ENCODE peak calls at places on chromosomes 3 and 15, in eight cellular contexts. A is fibroblast of mammary gland; W is H9; O is sigmoid colon; B is Calu3; V is A549; F is ovary; K is CD8-positive, alpha-beta T cell. U is an unnamed sample.

GRCh38 chr3:72210248-72210647 is 425.3 kb upstream of the PROK2 start:
- DNase-seq in A (no peak), W (no peak), O (no peak), B (no peak), V (no peak), F (no peak), K (no peak), U (no peak)

GRCh38 chr3:83453010-83453409 is 1505.8 kb upstream of the CADM2 start:
- DNase-seq in A (no peak), W (no peak), O (no peak), B (no peak), V (no peak), F (no peak), K (no peak), U (no peak)

GRCh38 chr15:73927003-73927475 is 777 bp downstream of the LOXL1 start:
- DNase-seq in A (no peak), W (peak; percentile 67), O (peak; percentile 83), B (peak; percentile 67), V (no peak), F (peak; percentile 64), K (no peak), U (peak; percentile 56)

GRCh38 chr3:48623851-48624547 is 2.4 kb upstream of the TMEM89 start:
- DNase-seq in A (no peak), W (no peak), O (no peak), B (no peak), V (no peak), F (no peak), K (no peak), U (no peak)

GRCh38 chr3:167115331-167115934 is 264.7 kb downstream of the ZBBX start:
- DNase-seq in A (no peak), W (no peak), O (peak; percentile 47), B (no peak), V (no peak), F (no peak), K (no peak), U (no peak)

GRCh38 chr3:194205675-194206133 is 69.8 kb downstream of the HES1 start:
- DNase-seq in A (no peak), W (peak; percentile 50), O (peak; percentile 48), B (peak; percentile 28), V (peak; percentile 43), F (no peak), K (no peak), U (peak; percentile 44)

GRCh38 chr15:20356444-20357138 is 185.0 kb downstream of the GOLGA6L6 start:
- DNase-seq in A (peak; percentile 19), W (peak; percentile 60), O (peak; percentile 69), B (no peak), V (peak; percentile 77), F (peak; percentile 49), K (peak; percentile 80), U (no peak)

GRCh38 chr3:50296721-50297383 is 2.4 kb downstream of the HYAL3 start:
- DNase-seq in A (no peak), W (no peak), O (peak; percentile 68), B (no peak), V (no peak), F (no peak), K (no peak), U (no peak)

GRCh38 chr3:24096695-24097290 is 151.7 kb downstream of the NR1D2 start:
- DNase-seq in A (peak; percentile 35), W (no peak), O (no peak), B (no peak), V (no peak), F (no peak), K (no peak), U (no peak)

GRCh38 chr3:40690696-40691597 is 166.2 kb downstream of the ZNF621 start:
- DNase-seq in A (peak; percentile 43), W (no peak), O (peak; percentile 84), B (no peak), V (no peak), F (peak; percentile 78), K (no peak), U (no peak)

GRCh38 chr15:34318277-34319079 is 19.1 kb downstream of the SLC12A6 start:
- DNase-seq in A (peak; percentile 79), W (peak; percentile 61), O (peak; percentile 82), B (peak; percentile 12), V (peak; percentile 73), F (peak; percentile 61), K (no peak), U (peak; percentile 21)

GRCh38 chr15:71443538-71443937 is 328.3 kb downstream of the THSD4 start:
- DNase-seq in A (peak; percentile 60), W (peak; percentile 53), O (no peak), B (peak; percentile 76), V (peak; percentile 77), F (peak; percentile 54), K (no peak), U (peak; percentile 61)

GRCh38 chr3:113496924-113497323 is 18.0 kb downstream of the SPICE1 start:
- DNase-seq in A (peak; percentile 67), W (no peak), O (no peak), B (no peak), V (peak; percentile 27), F (no peak), K (no peak), U (no peak)

GRCh38 chr3:100525753-100526612 is 33.6 kb downstream of the TMEM45A start:
- DNase-seq in A (peak; percentile 96), W (no peak), O (peak; percentile 70), B (peak; percentile 39), V (peak; percentile 7), F (no peak), K (no peak), U (no peak)

GRCh38 chr3:146638718-146639117 is 33.6 kb upstream of the PLSCR5 start:
- DNase-seq in A (no peak), W (no peak), O (no peak), B (no peak), V (no peak), F (no peak), K (no peak), U (no peak)
- TF ChIP-seq CTCF in A (peak; percentile 49), W (peak; percentile 68), O (no peak), B (peak; percentile 60), V (peak; percentile 51), F (no peak), K (no peak), U (peak; percentile 54)

DNA sequence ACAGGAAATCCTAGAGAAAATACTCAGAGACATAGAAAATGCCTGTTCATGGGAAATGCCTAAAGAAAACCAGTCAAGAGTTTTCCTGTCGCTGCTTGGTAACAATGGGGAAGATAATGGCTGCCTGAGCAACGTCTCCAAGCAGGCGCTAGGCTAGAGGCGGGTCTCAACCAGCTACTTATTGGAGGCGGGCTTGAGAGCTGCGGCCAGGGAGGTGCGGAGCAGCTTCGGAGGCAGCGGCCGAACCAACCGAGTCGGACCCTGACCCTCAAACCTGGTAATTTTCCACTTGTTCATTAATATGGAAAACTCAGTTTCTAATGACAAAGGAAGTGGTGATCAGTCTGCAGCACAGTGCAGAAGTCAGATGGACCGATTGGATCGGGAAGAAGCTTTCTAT is 173.1 kb downstream of the DTWD1 start:
- DNase-seq in A (no peak), W (peak; percentile 27), O (no peak), B (no peak), V (no peak), F (no peak), K (no peak), U (no peak)
- TF ChIP-seq CTCF in A (no peak), W (no peak), O (no peak), B (no peak), V (no peak), F (no peak), K (no peak), U (no peak)

DNA sequence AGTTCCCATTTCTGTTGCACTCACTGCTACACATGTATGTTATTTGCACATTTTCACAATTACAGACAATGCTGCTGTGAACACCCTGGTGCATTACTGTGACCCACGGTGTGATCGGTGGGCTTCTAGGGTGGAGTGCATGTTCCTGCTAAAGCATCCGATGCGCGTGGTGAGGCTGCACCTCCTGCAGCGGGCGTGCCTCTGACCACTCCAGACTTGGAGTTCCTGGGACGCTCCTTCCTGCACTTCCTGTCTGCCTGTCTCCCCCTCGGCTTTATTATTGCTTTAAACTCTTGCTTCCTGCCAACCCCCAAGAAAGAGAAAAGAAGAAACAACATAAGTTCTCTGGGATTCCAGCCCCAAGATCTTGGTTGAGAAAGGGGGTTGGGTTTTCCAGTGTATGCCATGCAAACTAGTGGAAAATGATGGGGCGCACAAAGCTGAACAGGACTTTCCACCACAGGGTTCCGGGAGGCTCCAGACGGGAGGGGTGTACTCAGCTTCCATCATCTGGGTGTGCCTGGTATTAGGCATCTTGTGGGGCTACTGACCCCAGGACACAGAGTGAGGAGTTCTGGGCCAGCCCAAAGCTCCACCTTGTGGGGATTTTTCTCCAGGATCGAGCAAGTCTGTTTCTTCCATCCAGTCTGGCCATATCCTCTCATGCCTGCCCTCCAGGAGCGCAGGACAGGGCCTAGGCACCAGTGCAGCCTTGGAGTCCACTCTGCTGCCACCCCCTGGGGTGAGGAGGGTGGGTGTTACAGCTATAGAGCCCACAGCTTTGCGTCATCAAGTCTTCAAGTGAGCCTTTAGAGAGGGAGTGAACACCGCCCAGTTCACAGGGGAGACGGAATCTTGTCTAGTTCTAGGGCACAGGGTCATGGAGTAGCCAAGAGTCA is 11.2 kb downstream of the RPL32 start:
- DNase-seq in A (no peak), W (peak; percentile 52), O (no peak), B (no peak), V (peak; percentile 33), F (no peak), K (no peak), U (no peak)
- TF ChIP-seq CTCF in A (peak; percentile 20), W (peak; percentile 19), O (no peak), B (no peak), V (peak; percentile 11), F (no peak), K (no peak), U (no peak)

GRCh38 chr3:58254144-58254543 is 16.6 kb downstream of the ABHD6 start:
- DNase-seq in A (no peak), W (no peak), O (no peak), B (no peak), V (no peak), F (no peak), K (no peak), U (no peak)

GRCh38 chr3:58250093-58250707 is 12.6 kb downstream of the ABHD6 start:
- DNase-seq in A (no peak), W (no peak), O (no peak), B (no peak), V (no peak), F (no peak), K (no peak), U (no peak)

GRCh38 chr3:58246148-58247051 is 8.8 kb downstream of the ABHD6 start:
- DNase-seq in A (no peak), W (no peak), O (no peak), B (no peak), V (no peak), F (no peak), K (no peak), U (no peak)

GRCh38 chr3:58251653-58252052 is 14.1 kb downstream of the ABHD6 start:
- DNase-seq in A (peak; percentile 56), W (no peak), O (no peak), B (no peak), V (no peak), F (no peak), K (no peak), U (no peak)

DNA sequence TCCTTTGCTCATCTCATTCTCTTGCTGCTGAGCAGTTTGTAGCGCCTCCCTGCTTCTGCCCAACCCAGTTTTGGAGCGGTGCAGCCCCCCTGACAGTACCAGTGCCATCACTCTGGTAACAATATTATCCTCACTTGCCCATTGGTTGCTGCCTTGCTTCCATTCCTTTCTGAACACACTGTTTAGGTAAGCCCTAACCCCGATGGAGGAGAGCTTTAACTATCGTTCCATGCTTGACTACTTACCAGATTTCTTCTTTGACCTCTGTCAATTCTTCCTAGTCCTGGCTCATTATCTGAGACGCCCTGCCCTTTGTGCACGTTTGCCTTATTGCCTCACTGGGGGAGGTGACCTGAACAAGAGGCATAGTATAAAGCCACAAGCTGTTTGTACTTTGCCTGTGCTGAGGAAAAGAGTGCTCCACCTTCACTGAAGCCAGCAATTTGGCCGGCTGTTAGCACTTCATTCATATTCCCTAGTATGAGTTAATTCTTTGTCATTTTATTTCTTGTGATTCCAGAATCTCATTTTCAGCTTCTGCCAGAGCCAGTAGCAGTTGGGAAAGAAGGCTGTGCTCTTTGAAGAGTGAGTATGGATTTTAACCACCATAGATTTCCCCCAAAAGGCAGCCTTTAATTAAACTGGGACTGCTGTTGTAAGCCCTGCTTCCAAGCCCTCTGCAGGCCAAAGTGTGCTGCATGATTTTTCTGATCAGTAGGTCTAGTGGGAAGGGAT is 11.9 kb downstream of the ABHD6 start:
- DNase-seq in A (peak; percentile 18), W (no peak), O (no peak), B (no peak), V (no peak), F (no peak), K (no peak), U (no peak)
- TF ChIP-seq CTCF in A (peak; percentile 35), W (peak; percentile 45), O (no peak), B (no peak), V (no peak), F (peak; percentile 6), K (no peak), U (no peak)